ENCODE peak calls at places on chromosomes 5 and 9, in nine cellular contexts. Z is breast epithelium, N is HepG2, O is A549, I is HCT116, Y is uterus, Q is GM12878, F is body of pancreas, S is gastrocnemius medialis. T is an unnamed sample.
A peak's percentile ranks its signal among the peaks of the same experiment; 100 is the strongest.

GRCh38 chr5:38601133-38601842 is 44.8 kb upstream of the LIFR start:
- DNase-seq in Z (no peak), N (no peak), O (no peak), I (no peak), Y (peak; percentile 18), Q (no peak), F (no peak), S (peak; percentile 75), T (no peak)

GRCh38 chr5:93299596-93300308 is 281.3 kb downstream of the NR2F1-AS1 start:
- DNase-seq in Z (no peak), N (no peak), O (no peak), I (no peak), Y (no peak), Q (no peak), F (no peak), S (no peak), T (no peak)

GRCh38 chr5:172380992-172381643 is 73.2 kb downstream of the SH3PXD2B start:
- DNase-seq in Z (peak; percentile 87), N (no peak), O (no peak), I (no peak), Y (peak; percentile 64), Q (no peak), F (peak; percentile 47), S (peak; percentile 27), T (no peak)

GRCh38 chr5:150503977-150504620 is 3.8 kb upstream of the NDST1 start:
- DNase-seq in Z (no peak), N (peak; percentile 67), O (no peak), I (no peak), Y (no peak), Q (no peak), F (peak; percentile 93), S (peak; percentile 69), T (peak; percentile 83)

GRCh38 chr5:138068742-138069375 is 15.0 kb upstream of the WNT8A start:
- DNase-seq in Z (peak; percentile 21), N (peak; percentile 59), O (peak; percentile 79), I (peak; percentile 74), Y (peak; percentile 48), Q (peak; percentile 28), F (peak; percentile 86), S (peak; percentile 56), T (peak; percentile 84)

GRCh38 chr9:77876091-77876490 is 155.5 kb downstream of the GNAQ start:
- DNase-seq in Z (no peak), N (no peak), O (no peak), I (no peak), Y (no peak), Q (no peak), F (no peak), S (no peak), T (no peak)

GRCh38 chr9:114861273-114861672 is 55.4 kb upstream of the TNFSF15 start:
- DNase-seq in Z (no peak), N (no peak), O (no peak), I (no peak), Y (no peak), Q (no peak), F (no peak), S (no peak), T (no peak)

GRCh38 chr5:82325155-82325554 is 47.0 kb upstream of the RPS23 start:
- DNase-seq in Z (no peak), N (no peak), O (no peak), I (no peak), Y (no peak), Q (no peak), F (no peak), S (no peak), T (no peak)

GRCh38 chr9:9997585-9997984 is 615.2 kb downstream of the PTPRD start:
- DNase-seq in Z (no peak), N (no peak), O (no peak), I (no peak), Y (no peak), Q (no peak), F (no peak), S (no peak), T (no peak)

GRCh38 chr9:73050062-73050814 is 97.4 kb upstream of the ALDH1A1 start:
- DNase-seq in Z (no peak), N (no peak), O (peak; percentile 47), I (no peak), Y (no peak), Q (no peak), F (no peak), S (no peak), T (no peak)

GRCh38 chr5:23840083-23840482 is 332.7 kb downstream of the PRDM9 start:
- DNase-seq in Z (no peak), N (no peak), O (no peak), I (no peak), Y (no peak), Q (no peak), F (no peak), S (no peak), T (no peak)

GRCh38 chr5:43168175-43168574 is 23.9 kb upstream of the NIM1K start:
- DNase-seq in Z (no peak), N (no peak), O (no peak), I (no peak), Y (no peak), Q (no peak), F (no peak), S (no peak), T (no peak)

GRCh38 chr5:55071413-55071812 is 31.0 kb upstream of the GZMA start:
- DNase-seq in Z (no peak), N (no peak), O (no peak), I (no peak), Y (no peak), Q (no peak), F (no peak), S (no peak), T (no peak)

GRCh38 chr9:91092214-91092613 is 269.5 kb downstream of the AUH start:
- DNase-seq in Z (no peak), N (no peak), O (no peak), I (no peak), Y (no peak), Q (no peak), F (no peak), S (no peak), T (no peak)

DNA sequence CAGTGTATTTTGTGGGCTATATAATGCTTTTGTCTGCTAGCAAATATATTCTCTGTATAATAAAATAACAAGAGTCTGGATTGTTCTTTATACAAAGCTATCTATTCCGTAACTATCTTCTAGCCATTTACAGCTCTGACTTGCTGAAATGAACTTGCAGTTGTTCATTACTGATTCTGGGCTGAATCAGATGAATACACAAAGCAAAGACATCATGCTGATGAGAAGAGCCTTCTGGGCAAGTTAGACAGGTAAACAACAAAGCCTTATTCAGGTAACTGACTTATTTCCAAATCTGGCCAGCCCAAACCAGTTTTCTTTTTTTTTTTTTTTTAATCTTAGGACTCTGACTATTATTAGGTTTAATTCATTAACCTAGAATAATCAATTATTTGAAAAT is 255.5 kb downstream of the KIAA0825 start:
- DNase-seq in Z (no peak), N (no peak), O (no peak), I (no peak), Y (no peak), Q (no peak), F (no peak), S (no peak), T (no peak)
- H3K27ac ChIP-seq in Z (peak overlapping the region; percentile 76), N (no peak overlapping the region), O (no peak overlapping the region), I (no peak overlapping the region), Y (no peak overlapping the region), Q (no peak overlapping the region), F (no peak overlapping the region), S (no peak overlapping the region), T (no peak overlapping the region)

DNA sequence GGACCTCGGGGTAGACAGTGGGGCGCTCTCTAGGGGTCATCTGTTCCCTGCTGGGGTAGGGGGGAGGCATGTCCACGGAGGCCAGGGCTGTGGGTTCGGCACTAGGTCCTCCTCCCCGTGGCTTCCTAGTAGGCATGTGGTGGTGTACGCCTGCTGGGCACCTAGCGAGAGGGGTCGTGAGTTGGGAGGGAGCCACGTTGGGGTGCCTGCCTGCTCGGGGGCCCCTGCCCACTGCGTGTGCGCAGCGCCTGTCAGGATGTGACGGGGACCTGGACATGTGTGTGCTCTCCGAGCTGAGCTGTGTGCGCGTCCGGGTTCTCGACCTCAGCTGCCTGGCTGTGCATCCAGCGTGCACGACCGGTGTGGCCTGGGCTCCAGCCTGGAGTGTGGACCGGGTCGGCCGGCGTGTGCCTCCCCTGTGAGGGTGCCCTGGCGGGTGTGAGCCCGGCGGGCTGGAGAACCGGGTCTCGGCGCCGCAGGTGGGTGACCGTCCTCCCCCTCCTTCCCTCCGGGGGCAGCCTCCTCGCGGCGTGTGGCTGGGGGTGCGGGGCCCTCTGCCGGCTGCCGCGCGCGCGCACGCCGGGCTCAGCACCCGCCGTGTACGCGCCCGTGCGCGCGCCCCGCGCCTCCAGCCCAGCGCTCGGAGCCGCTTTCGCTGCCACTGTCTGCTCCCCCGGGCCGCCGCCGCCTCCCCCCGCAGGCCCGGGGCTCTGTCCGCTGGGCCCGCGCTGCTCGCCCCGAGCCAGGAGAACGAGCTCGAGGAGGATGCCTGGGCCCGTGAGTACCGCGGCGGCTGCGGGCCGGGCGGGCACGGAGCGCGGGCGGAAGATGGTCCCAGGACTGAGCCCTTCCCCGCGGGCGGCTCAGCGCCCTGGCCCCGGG is at the start of gene PRR7:
- DNase-seq in Z (no peak), N (no peak), O (peak; percentile 85), I (no peak), Y (no peak), Q (no peak), F (peak; percentile 57), S (no peak), T (peak; percentile 94)
- TF ChIP-seq POLR2A in Z (no peak), N (peak; percentile 41), O (peak; percentile 18), I (no peak), Y (no peak), Q (no peak), F (no peak), S (no peak), T (no peak)

GRCh38 chr9:136086213-136086881 is 8.7 kb downstream of the NACC2 start:
- DNase-seq in Z (no peak), N (no peak), O (no peak), I (no peak), Y (no peak), Q (no peak), F (no peak), S (peak; percentile 52), T (peak; percentile 67)

GRCh38 chr9:136088481-136088938 is 6.6 kb downstream of the NACC2 start:
- DNase-seq in Z (no peak), N (no peak), O (no peak), I (no peak), Y (no peak), Q (no peak), F (no peak), S (no peak), T (no peak)

GRCh38 chr9:136085815-136086212 is 9.3 kb downstream of the NACC2 start:
- DNase-seq in Z (peak; percentile 45), N (no peak), O (no peak), I (no peak), Y (no peak), Q (no peak), F (peak; percentile 84), S (peak; percentile 87), T (peak; percentile 83)

GRCh38 chr9:136087741-136088480 is 7.2 kb downstream of the NACC2 start:
- DNase-seq in Z (no peak), N (no peak), O (no peak), I (no peak), Y (no peak), Q (no peak), F (no peak), S (peak; percentile 21), T (no peak)

GRCh38 chr9:136086951-136087740 is 7.9 kb downstream of the NACC2 start:
- DNase-seq in Z (no peak), N (no peak), O (no peak), I (no peak), Y (no peak), Q (no peak), F (no peak), S (peak; percentile 17), T (no peak)
- H3K27ac ChIP-seq in Z (no peak overlapping the region), N (no peak overlapping the region), O (no peak overlapping the region), I (no peak overlapping the region), Y (no peak overlapping the region), Q (no peak overlapping the region), F (no peak overlapping the region), S (peak overlapping the region; percentile 98), T (peak overlapping the region; percentile 54)

GRCh38 chr9:124334568-124335319 is 77.0 kb downstream of the NEK6 start:
- DNase-seq in Z (no peak), N (no peak), O (no peak), I (no peak), Y (no peak), Q (no peak), F (no peak), S (no peak), T (no peak)
- TF ChIP-seq POLR2A in Z (no peak), N (no peak), O (no peak), I (no peak), Y (no peak), Q (peak; percentile 25), F (no peak), S (no peak), T (no peak)